ENCODE peak calls at places on chromosomes 7 and 10, in ten cellular contexts. A is hypothalamus; N is brain pericyte; B is activated naive CD4-positive, alpha-beta T cell treated with Interleukin-2 at 50 U/mL for 16 hours; E is M059J; P is H9; T is activated T-cell treated with anti-CD3 and anti-CD28 coated beads for 48 hours; Y is NCI-H526; O is substantia nigra; U is activated CD8-positive, alpha-beta memory T cell treated with anti-CD3 and anti-CD28 coated beads, Interleukin-2, amount 10 ng/mL, durations not matched to agents 7 days and 5 days. S is an unnamed sample.

GRCh38 chr7:111362660-111363059 is 199.6 kb downstream of the IMMP2L start:
- DNase-seq in A (no peak), N (no peak), B (no peak), E (peak; percentile 41), P (no peak), T (no peak), Y (no peak), O (no peak), U (no peak), S (no peak)

GRCh38 chr10:43237631-43238446 is 29.0 kb downstream of the RASGEF1A start:
- DNase-seq in A (no peak), N (no peak), B (no peak), E (no peak), P (peak; percentile 23), T (no peak), Y (no peak), O (no peak), U (peak; percentile 32), S (no peak)

GRCh38 chr7:140605337-140605736 is 35.3 kb downstream of the DENND2A start:
- DNase-seq in A (no peak), N (no peak), B (no peak), E (peak; percentile 92), P (peak; percentile 47), T (no peak), Y (no peak), O (no peak), U (no peak), S (no peak)

GRCh38 chr10:72158174-72158573 is 57.6 kb upstream of the ANAPC16 start:
- DNase-seq in A (no peak), N (no peak), B (no peak), E (no peak), P (no peak), T (no peak), Y (peak; percentile 26), O (no peak), U (no peak), S (no peak)

GRCh38 chr7:28272461-28272877 is 91.9 kb upstream of the JAZF1 start:
- DNase-seq in A (no peak), N (no peak), B (peak; percentile 19), E (peak; percentile 30), P (peak; percentile 74), T (no peak), Y (peak; percentile 64), O (peak; percentile 7), U (no peak), S (peak; percentile 50)

GRCh38 chr7:133668296-133669060 is 415.6 kb downstream of the EXOC4 start:
- DNase-seq in A (no peak), N (no peak), B (no peak), E (no peak), P (no peak), T (no peak), Y (no peak), O (no peak), U (no peak), S (no peak)

GRCh38 chr10:118459642-118460193 is 117.6 kb upstream of the FAM204A start:
- DNase-seq in A (peak; percentile 28), N (peak; percentile 5), B (peak; percentile 52), E (peak; percentile 50), P (peak; percentile 75), T (peak; percentile 30), Y (peak; percentile 76), O (peak; percentile 7), U (peak; percentile 69), S (peak; percentile 15)

GRCh38 chr10:120600871-120601644 is 144.0 kb downstream of the PLPP4 start:
- DNase-seq in A (no peak), N (no peak), B (no peak), E (peak; percentile 78), P (peak; percentile 68), T (no peak), Y (peak; percentile 7), O (no peak), U (no peak), S (no peak)

GRCh38 chr7:93968911-93969620 is 35.1 kb downstream of the BET1 start:
- DNase-seq in A (no peak), N (no peak), B (no peak), E (no peak), P (no peak), T (no peak), Y (no peak), O (no peak), U (no peak), S (no peak)

GRCh38 chr10:75013007-75013406 is 98.4 kb upstream of the SAMD8 start:
- DNase-seq in A (no peak), N (no peak), B (no peak), E (no peak), P (no peak), T (no peak), Y (no peak), O (no peak), U (no peak), S (no peak)

GRCh38 chr10:8138471-8138870 is 84.0 kb downstream of the GATA3 start:
- DNase-seq in A (no peak), N (no peak), B (no peak), E (peak; percentile 87), P (no peak), T (no peak), Y (no peak), O (no peak), U (no peak), S (no peak)

GRCh38 chr10:71015674-71016073 is 127.3 kb upstream of the PCBD1 start:
- DNase-seq in A (no peak), N (no peak), B (no peak), E (no peak), P (no peak), T (no peak), Y (no peak), O (no peak), U (peak; percentile 61), S (no peak)

GRCh38 chr7:25244193-25244592 is 15.9 kb upstream of the NPVF start:
- DNase-seq in A (no peak), N (no peak), B (no peak), E (no peak), P (peak; percentile 32), T (no peak), Y (no peak), O (no peak), U (no peak), S (no peak)

GRCh38 chr7:35430547-35431153 is 176.8 kb upstream of the TBX20 start:
- DNase-seq in A (no peak), N (no peak), B (no peak), E (no peak), P (peak; percentile 68), T (no peak), Y (peak; percentile 22), O (no peak), U (no peak), S (no peak)

GRCh38 chr10:63722537-63722936 is 201.3 kb downstream of the REEP3 start:
- DNase-seq in A (no peak), N (no peak), B (no peak), E (peak; percentile 71), P (no peak), T (no peak), Y (no peak), O (no peak), U (no peak), S (no peak)

GRCh38 chr7:6709808-6710207 is 3.1 kb upstream of the ZNF12 start:
- DNase-seq in A (no peak), N (no peak), B (no peak), E (no peak), P (no peak), T (no peak), Y (peak; percentile 1), O (no peak), U (no peak), S (no peak)

GRCh38 chr10:124096494-124096893 is 3.1 kb upstream of the CHST15 start:
- DNase-seq in A (no peak), N (no peak), B (no peak), E (no peak), P (no peak), T (no peak), Y (no peak), O (no peak), U (no peak), S (no peak)